ENCODE peak calls at places on chromosomes 11 and 22, in seven cellular contexts. T is uterus, P is cardiac muscle cell, D is HepG2, L is tibial nerve, R is colonic mucosa, U is GM06990. A is an unnamed sample.
A peak's percentile ranks its signal among the peaks of the same experiment; 100 is the strongest.

GRCh38 chr11:30360741-30361140 is 37.8 kb downstream of the ARL14EP start:
- DNase-seq in T (no peak), P (no peak), D (no peak), L (no peak), R (no peak), U (no peak), A (no peak)

GRCh38 chr22:34414467-34415440 is 494.5 kb upstream of the LARGE1 start:
- DNase-seq in T (no peak), P (peak; percentile 1), D (peak; percentile 84), L (no peak), R (peak; percentile 62), U (peak; percentile 20), A (no peak)

GRCh38 chr11:35932641-35933571 is 11.0 kb upstream of the LDLRAD3 start:
- DNase-seq in T (no peak), P (peak; percentile 39), D (no peak), L (no peak), R (no peak), U (no peak), A (no peak)

GRCh38 chr11:58616594-58616993 is 5.9 kb upstream of the CNTF start:
- DNase-seq in T (peak; percentile 39), P (peak; percentile 92), D (no peak), L (peak; percentile 46), R (no peak), U (no peak), A (no peak)

GRCh38 chr11:47572715-47573255 is 6.0 kb downstream of the KBTBD4 start:
- DNase-seq in T (no peak), P (no peak), D (no peak), L (no peak), R (no peak), U (no peak), A (no peak)

GRCh38 chr11:62959077-62959980 is 25.4 kb downstream of the SLC22A6 start:
- DNase-seq in T (no peak), P (no peak), D (no peak), L (no peak), R (no peak), U (no peak), A (no peak)

GRCh38 chr11:3660960-3661359 is 10.2 kb downstream of the CHRNA10 start:
- DNase-seq in T (no peak), P (no peak), D (no peak), L (no peak), R (no peak), U (no peak), A (no peak)

GRCh38 chr11:76436020-76436419 is 8.8 kb upstream of the EMSY start:
- DNase-seq in T (no peak), P (no peak), D (no peak), L (no peak), R (no peak), U (no peak), A (no peak)

GRCh38 chr11:71454470-71455113 is 1.6 kb downstream of the NADSYN1 start:
- DNase-seq in T (no peak), P (no peak), D (no peak), L (no peak), R (peak; percentile 71), U (no peak), A (peak; percentile 27)

GRCh38 chr11:76653674-76654309 is 16.8 kb downstream of the LRRC32 start:
- DNase-seq in T (peak; percentile 71), P (peak; percentile 98), D (no peak), L (peak; percentile 53), R (peak; percentile 38), U (no peak), A (no peak)

GRCh38 chr11:15106201-15106965 is 8.3 kb upstream of the INSC start:
- DNase-seq in T (no peak), P (peak; percentile 43), D (no peak), L (no peak), R (no peak), U (no peak), A (no peak)

GRCh38 chr22:26245001-26245400 is 75.7 kb downstream of the SEZ6L start:
- DNase-seq in T (no peak), P (no peak), D (no peak), L (no peak), R (no peak), U (no peak), A (no peak)
- TF ChIP-seq CTCF in T (no peak), P (no peak), D (no peak), L (no peak), R (no peak), U (no peak), A (no peak)

GRCh38 chr22:42116848-42117424 is 13.7 kb downstream of the CYP2D6 start:
- DNase-seq in T (no peak), P (peak; percentile 33), D (no peak), L (no peak), R (peak; percentile 71), U (no peak), A (no peak)

GRCh38 chr22:42111798-42112197 is 18.8 kb downstream of the CYP2D6 start:
- DNase-seq in T (no peak), P (no peak), D (no peak), L (no peak), R (no peak), U (no peak), A (no peak)

GRCh38 chr22:42108848-42109247 is 18.3 kb upstream of the NDUFA6 start:
- DNase-seq in T (no peak), P (no peak), D (no peak), L (no peak), R (no peak), U (no peak), A (no peak)

DNA sequence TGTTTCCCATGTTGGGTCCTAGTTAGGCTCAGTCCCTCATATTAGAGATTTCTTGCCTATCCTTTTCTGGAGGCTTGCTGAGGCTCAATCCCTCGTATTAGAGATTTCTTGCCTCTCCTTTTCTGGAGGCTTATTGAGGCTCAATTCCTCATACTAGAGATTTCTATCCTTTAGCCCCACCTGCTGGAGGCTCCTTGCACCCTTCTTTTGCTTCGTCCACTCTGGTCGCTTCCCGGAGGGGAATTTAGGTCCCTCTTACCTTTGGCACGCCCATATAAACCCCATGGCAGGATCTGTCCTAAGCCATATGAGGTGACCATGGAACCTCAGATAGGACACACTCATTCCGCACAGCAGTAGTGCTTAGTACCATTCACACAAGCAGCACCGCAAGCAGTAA is 15.9 kb downstream of the CYP2D6 start:
- DNase-seq in T (no peak), P (peak; percentile 30), D (peak; percentile 54), L (no peak), R (no peak), U (no peak), A (no peak)
- TF ChIP-seq CTCF in T (no peak), P (peak; percentile 32), D (peak; percentile 62), L (no peak), R (no peak), U (peak; percentile 12), A (peak; percentile 13)

GRCh38 chr22:27617214-27617881 is 184.2 kb downstream of the MN1 start:
- DNase-seq in T (no peak), P (no peak), D (no peak), L (no peak), R (no peak), U (no peak), A (no peak)
- TF ChIP-seq CTCF in T (no peak), P (no peak), D (no peak), L (no peak), R (no peak), U (no peak), A (no peak)

GRCh38 chr11:96390403-96390830 is 604 bp downstream of the JRKL start:
- DNase-seq in T (no peak), P (peak; percentile 77), D (no peak), L (peak; percentile 9), R (no peak), U (no peak), A (no peak)

GRCh38 chr11:96389604-96390402 is at the start of the genes CCDC82 and JRKL:
- DNase-seq in T (peak; percentile 97), P (peak; percentile 98), D (peak; percentile 91), L (peak; percentile 96), R (peak; percentile 99), U (peak; percentile 96), A (peak; percentile 93)

GRCh38 chr11:96388891-96389603 is 665 bp downstream of the CCDC82 start:
- DNase-seq in T (no peak), P (no peak), D (peak; percentile 46), L (no peak), R (no peak), U (no peak), A (no peak)

GRCh38 chr11:96393753-96394348 is 4.0 kb downstream of the JRKL start:
- DNase-seq in T (no peak), P (peak; percentile 71), D (peak; percentile 44), L (no peak), R (no peak), U (peak; percentile 21), A (no peak)

GRCh38 chr11:96391698-96392307 is 2.0 kb downstream of the JRKL start:
- DNase-seq in T (no peak), P (no peak), D (no peak), L (no peak), R (no peak), U (no peak), A (no peak)
- TF ChIP-seq CTCF in T (no peak), P (no peak), D (no peak), L (no peak), R (no peak), U (no peak), A (no peak)

GRCh38 chr11:46294365-46295309 is 17.2 kb downstream of the CREB3L1 start:
- DNase-seq in T (peak; percentile 61), P (peak; percentile 88), D (no peak), L (no peak), R (no peak), U (no peak), A (no peak)
- TF ChIP-seq CTCF in T (no peak), P (no peak), D (no peak), L (no peak), R (no peak), U (no peak), A (no peak)

GRCh38 chr11:33391188-33391892 is 134.2 kb downstream of the HIPK3 start:
- DNase-seq in T (no peak), P (no peak), D (no peak), L (no peak), R (no peak), U (no peak), A (no peak)

GRCh38 chr11:33387586-33387985 is 130.4 kb downstream of the HIPK3 start:
- DNase-seq in T (no peak), P (no peak), D (no peak), L (no peak), R (no peak), U (peak; percentile 30), A (no peak)

GRCh38 chr11:33389635-33390034 is 132.5 kb downstream of the HIPK3 start:
- DNase-seq in T (no peak), P (no peak), D (no peak), L (no peak), R (no peak), U (no peak), A (no peak)

GRCh38 chr11:33387996-33388395 is 130.8 kb downstream of the HIPK3 start:
- DNase-seq in T (no peak), P (no peak), D (no peak), L (no peak), R (no peak), U (peak; percentile 51), A (no peak)

GRCh38 chr11:33388793-33389525 is 131.8 kb downstream of the HIPK3 start:
- DNase-seq in T (no peak), P (no peak), D (no peak), L (no peak), R (no peak), U (peak; percentile 33), A (no peak)
- TF ChIP-seq CTCF in T (no peak), P (no peak), D (no peak), L (no peak), R (no peak), U (no peak), A (no peak)

A was measured in CD14-positive monocyte.